ENCODE peak calls at places on chromosomes 4 and X, in five cellular contexts. K, T, F, Q and H are unnamed samples.

GRCh38 chrX:40479777-40480318 is 100.9 kb upstream of the ATP6AP2 start:
- DNase-seq in K (peak; percentile 83), T (no peak), F (no peak), Q (no peak), H (no peak)

GRCh38 chr4:2220016-2220620 is 21.8 kb downstream of the HAUS3 start:
- DNase-seq in K (peak; percentile 60), T (peak; percentile 78), F (peak; percentile 49), Q (peak; percentile 67), H (no peak)

GRCh38 chrX:154592505-154592904 is 7.6 kb downstream of the CTAG1A start:
- DNase-seq in K (no peak), T (no peak), F (no peak), Q (no peak), H (no peak)

GRCh38 chr4:174217273-174218126 is 66.0 kb downstream of the FBXO8 start:
- DNase-seq in K (peak; percentile 20), T (no peak), F (peak; percentile 15), Q (peak; percentile 83), H (no peak)

GRCh38 chr4:88975925-88976511 is 81.0 kb downstream of the FAM13A start:
- DNase-seq in K (no peak), T (no peak), F (no peak), Q (no peak), H (no peak)

GRCh38 chr4:82899339-82899738 is 1.2 kb upstream of the THAP9 start:
- DNase-seq in K (no peak), T (no peak), F (no peak), Q (peak; percentile 37), H (no peak)

GRCh38 chr4:48341776-48342558 is 638 bp downstream of the SLAIN2 start:
- DNase-seq in K (peak; percentile 30), T (peak; percentile 21), F (no peak), Q (peak; percentile 36), H (peak; percentile 5)

GRCh38 chr4:183728223-183729068 is 69.4 kb downstream of the TRAPPC11 start:
- DNase-seq in K (no peak), T (no peak), F (no peak), Q (no peak), H (no peak)

GRCh38 chr4:139392797-139393196 is 61.1 kb upstream of the RAB33B start:
- DNase-seq in K (no peak), T (no peak), F (no peak), Q (no peak), H (no peak)

GRCh38 chrX:129678176-129678880 is 23.6 kb upstream of the APLN start:
- DNase-seq in K (peak; percentile 58), T (peak; percentile 23), F (no peak), Q (no peak), H (peak; percentile 47)

GRCh38 chrX:9466115-9466495 is 1.2 kb downstream of the TBL1X start:
- DNase-seq in K (peak; percentile 11), T (peak; percentile 6), F (no peak), Q (no peak), H (no peak)

GRCh38 chr4:163638909-163639308 is 144.4 kb downstream of the TMA16 start:
- DNase-seq in K (no peak), T (no peak), F (no peak), Q (no peak), H (no peak)

GRCh38 chrX:40154853-40155616 is 57.3 kb upstream of the BCOR start:
- DNase-seq in K (peak; percentile 24), T (no peak), F (no peak), Q (no peak), H (no peak)

GRCh38 chrX:86023806-86024205 is 23.6 kb downstream of the CHM start:
- DNase-seq in K (peak; percentile 0), T (no peak), F (no peak), Q (no peak), H (no peak)

GRCh38 chr4:88613417-88613875 is 21.2 kb downstream of the HERC3 start:
- DNase-seq in K (no peak), T (no peak), F (no peak), Q (peak; percentile 32), H (peak; percentile 4)

GRCh38 chr4:152454398-152455011 is 81.4 kb downstream of the FBXW7 start:
- DNase-seq in K (peak; percentile 52), T (no peak), F (no peak), Q (peak; percentile 45), H (no peak)

GRCh38 chr4:47669946-47670345 is 167.9 kb downstream of the CORIN start:
- DNase-seq in K (no peak), T (no peak), F (no peak), Q (peak; percentile 47), H (no peak)

GRCh38 chr4:8035371-8035780 is 95.7 kb upstream of the AFAP1 start:
- DNase-seq in K (peak; percentile 6), T (no peak), F (no peak), Q (peak; percentile 61), H (peak; percentile 85)

GRCh38 chrX:140337263-140337662 is 167.6 kb downstream of the SOX3 start:
- DNase-seq in K (no peak), T (no peak), F (no peak), Q (no peak), H (no peak)

GRCh38 chr4:139715721-139716391 is 50.2 kb downstream of the MGST2 start:
- DNase-seq in K (no peak), T (no peak), F (no peak), Q (peak; percentile 13), H (no peak)

GRCh38 chr4:185304944-185305690 is 90.6 kb downstream of the LRP2BP start:
- DNase-seq in K (peak; percentile 44), T (no peak), F (no peak), Q (peak; percentile 29), H (no peak)

GRCh38 chr4:7167706-7168105 is 24.6 kb upstream of the SORCS2 start:
- DNase-seq in K (no peak), T (no peak), F (no peak), Q (no peak), H (no peak)

GRCh38 chr4:152109585-152110509 is 349.0 kb upstream of the GATB start:
- DNase-seq in K (no peak), T (no peak), F (no peak), Q (peak; percentile 61), H (no peak)

GRCh38 chr4:37533286-37534033 is 152.7 kb downstream of the RELL1 start:
- DNase-seq in K (no peak), T (no peak), F (no peak), Q (no peak), H (no peak)

GRCh38 chrX:72003811-72004750 is 93.4 kb downstream of the NHSL2 start:
- DNase-seq in K (peak; percentile 39), T (no peak), F (no peak), Q (peak; percentile 56), H (no peak)

GRCh38 chrX:1380672-1381233 is 11.2 kb downstream of the SLC25A6 start:
- DNase-seq in K (no peak), T (no peak), F (no peak), Q (no peak), H (no peak)

GRCh38 chr4:1042352-1043025 is 31.1 kb downstream of the FGFRL1 start:
- DNase-seq in K (no peak), T (no peak), F (no peak), Q (no peak), H (no peak)

GRCh38 chr4:106594291-106594952 is 225.8 kb upstream of the GIMD1 start:
- DNase-seq in K (no peak), T (no peak), F (no peak), Q (no peak), H (no peak)

GRCh38 chr4:106898621-106899230 is 137.4 kb downstream of the DKK2 start:
- DNase-seq in K (peak; percentile 43), T (no peak), F (peak; percentile 67), Q (peak; percentile 70), H (no peak)

GRCh38 chr4:5705672-5706310 is 2.6 kb downstream of the EVC2 start:
- DNase-seq in K (no peak), T (no peak), F (no peak), Q (no peak), H (no peak)

GRCh38 chrX:9475984-9476383 is 11.1 kb downstream of the TBL1X start:
- DNase-seq in K (no peak), T (no peak), F (no peak), Q (no peak), H (no peak)

GRCh38 chrX:146144090-146144489 is 326.5 kb downstream of the SLITRK2 start:
- DNase-seq in K (no peak), T (no peak), F (no peak), Q (no peak), H (no peak)

GRCh38 chr4:25439913-25440477 is 62.9 kb downstream of the ANAPC4 start:
- DNase-seq in K (peak; percentile 71), T (peak; percentile 14), F (peak; percentile 62), Q (peak; percentile 71), H (peak; percentile 28)